ENCODE peak calls at places on chromosomes 11 and 22, in six cellular contexts. B is CD8-positive, alpha-beta T cell; Q is tibial nerve; T is left ventricle myocardium inferior; K is CD4-positive, alpha-beta memory T cell; V is IMR-90. H is an unnamed sample.

GRCh38 chr11:62556872-62557631 is 10.4 kb upstream of the AHNAK start:
- DNase-seq in B (no peak), Q (no peak), T (no peak), K (peak; percentile 81), V (peak; percentile 11), H (peak; percentile 58)

GRCh38 chr11:94433049-94433448 is 31.8 kb upstream of the GPR83 start:
- DNase-seq in B (no peak), Q (no peak), T (no peak), K (no peak), V (no peak), H (no peak)

GRCh38 chr11:128492903-128493569 is 94.3 kb downstream of the ETS1 start:
- DNase-seq in B (no peak), Q (no peak), T (no peak), K (peak; percentile 58), V (no peak), H (no peak)

GRCh38 chr11:134633276-134633675 is 221.2 kb upstream of the B3GAT1 start:
- DNase-seq in B (no peak), Q (no peak), T (no peak), K (no peak), V (no peak), H (no peak)

GRCh38 chr11:235180-235997 is 753 bp downstream of the SIRT3 start:
- DNase-seq in B (no peak), Q (no peak), T (no peak), K (no peak), V (peak; percentile 32), H (no peak)

GRCh38 chr22:19174106-19175025 is 4.2 kb downstream of the SLC25A1 start:
- DNase-seq in B (no peak), Q (peak; percentile 68), T (no peak), K (no peak), V (peak; percentile 42), H (no peak)

GRCh38 chr22:48800886-48801607 is 1026.6 kb downstream of the BRD1 start:
- DNase-seq in B (peak; percentile 13), Q (no peak), T (no peak), K (no peak), V (no peak), H (no peak)

GRCh38 chr11:62139526-62140301 is 15.9 kb downstream of the INCENP start:
- DNase-seq in B (peak; percentile 41), Q (no peak), T (no peak), K (no peak), V (no peak), H (no peak)

GRCh38 chr11:102603576-102603975 is 21.6 kb downstream of the MMP20 start:
- DNase-seq in B (no peak), Q (no peak), T (no peak), K (no peak), V (peak; percentile 27), H (no peak)

GRCh38 chr22:23815781-23816551 is 22.8 kb downstream of the DERL3 start:
- DNase-seq in B (no peak), Q (no peak), T (peak; percentile 72), K (no peak), V (no peak), H (no peak)
- H3K36me3 ChIP-seq in B (peaks cover 27% of the 10 kb centered on the region), Q (peaks cover 82% of the 10 kb centered on the region), T (peaks cover 72% of the 10 kb centered on the region), K (peaks cover 25% of the 10 kb centered on the region), V (peaks cover 43% of the 10 kb centered on the region), H (peaks cover 27% of the 10 kb centered on the region)

GRCh38 chr22:33274214-33274828 is 216.1 kb upstream of the SYN3 start:
- DNase-seq in B (no peak), Q (no peak), T (no peak), K (peak; percentile 2), V (no peak), H (peak; percentile 24)
- H3K4me1 ChIP-seq in B (no peaks in the 10 kb centered on the region), Q (no peaks in the 10 kb centered on the region), T (peaks cover 42% of the 10 kb centered on the region), K (no peaks in the 10 kb centered on the region), V (no peaks in the 10 kb centered on the region), H (peaks cover 3% of the 10 kb centered on the region)

GRCh38 chr22:20794132-20794990 is 20.4 kb downstream of the SERPIND1 start:
- DNase-seq in B (no peak), Q (no peak), T (no peak), K (no peak), V (no peak), H (no peak)

GRCh38 chr22:20798974-20799373 is 25.1 kb downstream of the SERPIND1 start:
- DNase-seq in B (no peak), Q (no peak), T (no peak), K (no peak), V (no peak), H (no peak)

GRCh38 chr22:20795014-20795413 is 21.1 kb downstream of the SERPIND1 start:
- DNase-seq in B (no peak), Q (no peak), T (no peak), K (no peak), V (no peak), H (no peak)

GRCh38 chr22:20798218-20798617 is 24.3 kb downstream of the SERPIND1 start:
- DNase-seq in B (no peak), Q (no peak), T (no peak), K (no peak), V (no peak), H (no peak)

GRCh38 chr22:20796731-20797130 is 22.8 kb downstream of the SERPIND1 start:
- DNase-seq in B (no peak), Q (no peak), T (no peak), K (no peak), V (no peak), H (no peak)
- H3K36me3 ChIP-seq in B (peaks cover 75% of the 10 kb centered on the region), Q (peaks cover 97% of the 10 kb centered on the region), T (peaks cover 83% of the 10 kb centered on the region), K (peaks cover 56% of the 10 kb centered on the region), V (peaks cover 52% of the 10 kb centered on the region), H (peaks cover 59% of the 10 kb centered on the region)

DNA sequence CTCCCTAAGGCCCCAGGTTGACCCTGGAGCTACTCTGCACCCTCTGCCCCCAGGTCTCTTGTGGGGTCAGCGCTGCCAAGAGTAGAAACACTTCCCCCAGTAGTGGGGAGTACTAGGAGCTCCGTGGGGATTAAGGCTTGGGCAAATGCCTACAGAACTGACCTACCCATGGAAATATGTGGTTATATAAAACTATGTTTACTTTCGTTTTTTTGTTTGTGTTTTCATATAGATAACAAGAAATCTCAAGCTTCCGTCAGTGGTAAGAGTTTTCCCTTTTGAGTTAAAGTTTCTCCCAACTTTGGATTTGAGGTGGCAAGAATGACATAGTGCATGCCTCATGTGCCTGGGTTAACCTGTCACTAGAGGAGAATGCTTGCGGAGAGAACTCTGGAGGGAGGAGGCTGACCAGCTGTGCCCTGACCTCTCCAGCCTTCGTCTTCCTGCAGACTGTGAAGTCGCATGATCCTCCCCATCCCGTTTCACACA is 45.5 kb downstream of the MED15 start:
- DNase-seq in B (no peak), Q (no peak), T (no peak), K (no peak), V (peak; percentile 83), H (no peak)
- H3K4me1 ChIP-seq in B (peaks cover 98% of the 10 kb centered on the region), Q (peaks cover 69% of the 10 kb centered on the region), T (peaks cover 99% of the 10 kb centered on the region), K (peaks cover 100% of the 10 kb centered on the region), V (peaks cover 49% of the 10 kb centered on the region), H (peaks cover 43% of the 10 kb centered on the region)

H was measured in transverse colon.